ENCODE peak calls at places on chromosome 22, in seven cellular contexts. U, X, G, P, S, B and Y are unnamed samples.

GRCh38 chr22:29359469-29359868 is 28.9 kb downstream of the AP1B1 start:
- DNase-seq in U (no peak), X (peak; percentile 62), G (no peak), P (peak; percentile 72), S (peak; percentile 53), B (no peak), Y (peak; percentile 50)

GRCh38 chr22:45212306-45212709 is 28.4 kb downstream of the KIAA0930 start:
- DNase-seq in U (no peak), X (peak; percentile 87), G (no peak), P (peak; percentile 97), S (peak; percentile 96), B (no peak), Y (peak; percentile 74)

GRCh38 chr22:21450858-21451331 is 16.3 kb upstream of the TMEM191C start:
- DNase-seq in U (no peak), X (no peak), G (peak; percentile 3), P (no peak), S (no peak), B (no peak), Y (no peak)

GRCh38 chr22:45838257-45838891 is 138.6 kb downstream of the WNT7B start:
- DNase-seq in U (no peak), X (no peak), G (no peak), P (no peak), S (no peak), B (no peak), Y (no peak)

GRCh38 chr22:17847360-17848078 is 73.2 kb upstream of the BID start:
- DNase-seq in U (no peak), X (no peak), G (no peak), P (no peak), S (no peak), B (no peak), Y (no peak)

GRCh38 chr22:30906946-30907345 is 61.6 kb downstream of the MORC2 start:
- DNase-seq in U (no peak), X (no peak), G (no peak), P (no peak), S (no peak), B (no peak), Y (no peak)

GRCh38 chr22:27515091-27515523 is 286.4 kb downstream of the MN1 start:
- DNase-seq in U (no peak), X (no peak), G (no peak), P (peak; percentile 12), S (no peak), B (no peak), Y (no peak)

GRCh38 chr22:43993072-43993760 is 30.9 kb upstream of the PARVB start:
- DNase-seq in U (peak; percentile 7), X (peak; percentile 82), G (peak; percentile 64), P (peak; percentile 62), S (peak; percentile 64), B (peak; percentile 69), Y (peak; percentile 45)

GRCh38 chr22:37012262-37012904 is 6.9 kb downstream of the TST start:
- DNase-seq in U (no peak), X (no peak), G (no peak), P (no peak), S (no peak), B (no peak), Y (no peak)

GRCh38 chr22:46349238-46349637 is 13.7 kb downstream of the TRMU start:
- DNase-seq in U (no peak), X (no peak), G (no peak), P (no peak), S (no peak), B (no peak), Y (no peak)

GRCh38 chr22:46742576-46743221 is 4.6 kb upstream of the CERK start:
- DNase-seq in U (peak; percentile 7), X (no peak), G (no peak), P (peak; percentile 13), S (no peak), B (no peak), Y (peak; percentile 22)

GRCh38 chr22:20569059-20570058 is 61.9 kb downstream of the MED15 start:
- DNase-seq in U (no peak), X (peak; percentile 94), G (peak; percentile 92), P (peak; percentile 99), S (peak; percentile 99), B (peak; percentile 91), Y (peak; percentile 75)

GRCh38 chr22:21775061-21775460 is 39.5 kb upstream of the YPEL1 start:
- DNase-seq in U (no peak), X (no peak), G (no peak), P (peak; percentile 25), S (peak; percentile 61), B (no peak), Y (no peak)

GRCh38 chr22:46783721-46784120 is 21.3 kb downstream of the TBC1D22A start:
- DNase-seq in U (no peak), X (no peak), G (no peak), P (no peak), S (peak; percentile 14), B (no peak), Y (no peak)

GRCh38 chr22:32823024-32823730 is 21.7 kb downstream of the TIMP3 start:
- DNase-seq in U (no peak), X (no peak), G (peak; percentile 14), P (peak; percentile 50), S (peak; percentile 44), B (peak; percentile 28), Y (peak; percentile 64)

GRCh38 chr22:23913661-23914353 is 19.6 kb downstream of the MIF start:
- DNase-seq in U (peak; percentile 84), X (peak; percentile 97), G (peak; percentile 100), P (peak; percentile 99), S (peak; percentile 98), B (peak; percentile 100), Y (no peak)

GRCh38 chr22:49963647-49964026 is 3.1 kb downstream of the PIM3 start:
- DNase-seq in U (no peak), X (no peak), G (no peak), P (no peak), S (no peak), B (peak; percentile 20), Y (no peak)

GRCh38 chr22:35480143-35480542 is 60.5 kb upstream of the RASD2 start:
- DNase-seq in U (no peak), X (no peak), G (no peak), P (peak; percentile 67), S (peak; percentile 16), B (no peak), Y (no peak)

GRCh38 chr22:33274214-33274828 is 216.1 kb upstream of the SYN3 start:
- DNase-seq in U (no peak), X (no peak), G (peak; percentile 16), P (peak; percentile 3), S (no peak), B (no peak), Y (no peak)

GRCh38 chr22:39655736-39656285 is 85.3 kb downstream of the CACNA1I start:
- DNase-seq in U (no peak), X (no peak), G (no peak), P (no peak), S (no peak), B (no peak), Y (no peak)

GRCh38 chr22:22141771-22142591 is 102.6 kb upstream of the VPREB1 start:
- DNase-seq in U (no peak), X (no peak), G (no peak), P (no peak), S (no peak), B (no peak), Y (no peak)

GRCh38 chr22:19576460-19577421 is 52.5 kb upstream of the CLDN5 start:
- DNase-seq in U (no peak), X (peak; percentile 45), G (peak; percentile 53), P (peak; percentile 83), S (peak; percentile 69), B (peak; percentile 70), Y (no peak)

GRCh38 chr22:37529652-37530345 is 10.6 kb upstream of the CARD10 start:
- DNase-seq in U (no peak), X (no peak), G (peak; percentile 24), P (no peak), S (no peak), B (no peak), Y (no peak)

GRCh38 chr22:27632451-27633295 is 168.9 kb downstream of the MN1 start:
- DNase-seq in U (no peak), X (no peak), G (no peak), P (no peak), S (no peak), B (no peak), Y (no peak)

GRCh38 chr22:30435674-30436126 is 10.1 kb downstream of the MTFP1 start:
- DNase-seq in U (no peak), X (no peak), G (peak; percentile 82), P (no peak), S (no peak), B (peak; percentile 86), Y (no peak)

GRCh38 chr22:44672632-44673031 is 29.4 kb upstream of the PRR5 start:
- DNase-seq in U (no peak), X (no peak), G (no peak), P (no peak), S (no peak), B (no peak), Y (no peak)

GRCh38 chr22:45468872-45469572 is 33.7 kb upstream of the FBLN1 start:
- DNase-seq in U (no peak), X (peak; percentile 58), G (no peak), P (peak; percentile 85), S (peak; percentile 63), B (no peak), Y (no peak)

GRCh38 chr22:41479671-41480396 is 10.9 kb downstream of the ACO2 start:
- DNase-seq in U (no peak), X (peak; percentile 71), G (no peak), P (peak; percentile 84), S (peak; percentile 73), B (no peak), Y (no peak)

GRCh38 chr22:32623943-32624342 is 149.3 kb downstream of the FBXO7 start:
- DNase-seq in U (no peak), X (peak; percentile 89), G (no peak), P (peak; percentile 94), S (peak; percentile 98), B (no peak), Y (no peak)

GRCh38 chr22:17266261-17266971 is 47.2 kb upstream of the ADA2 start:
- DNase-seq in U (peak; percentile 40), X (no peak), G (peak; percentile 31), P (no peak), S (no peak), B (peak; percentile 59), Y (no peak)

GRCh38 chr22:38618682-38619081 is 37.5 kb downstream of the FAM227A start:
- DNase-seq in U (no peak), X (no peak), G (no peak), P (no peak), S (no peak), B (no peak), Y (no peak)

GRCh38 chr22:36368359-36368983 is 19.3 kb downstream of the MYH9 start:
- DNase-seq in U (no peak), X (peak; percentile 64), G (no peak), P (peak; percentile 95), S (peak; percentile 78), B (peak; percentile 52), Y (no peak)

GRCh38 chr22:33666661-33667619 is 253.3 kb downstream of the LARGE1 start:
- DNase-seq in U (no peak), X (no peak), G (no peak), P (no peak), S (no peak), B (no peak), Y (no peak)

GRCh38 chr22:36775589-36775965 is 342 bp downstream of the IFT27 start:
- DNase-seq in U (peak; percentile 7), X (no peak), G (peak; percentile 60), P (peak; percentile 16), S (peak; percentile 5), B (peak; percentile 65), Y (no peak)

GRCh38 chr22:35533365-35534029 is 7.1 kb upstream of the RASD2 start:
- DNase-seq in U (no peak), X (no peak), G (no peak), P (no peak), S (no peak), B (no peak), Y (no peak)